ENCODE peak calls at places on chromosomes 11 and 22, in nine cellular contexts. N is hepatocyte; Q is CD8-positive, alpha-beta memory T cell; T is sigmoid colon; C is HCT116; U is GM23248; Y is left ventricle myocardium inferior; O is cardiac muscle cell; F is uterus. L is an unnamed sample.

GRCh38 chr11:102268083-102268984 is 49.0 kb upstream of the BIRC3 start:
- DNase-seq in N (peak; percentile 95), Q (peak; percentile 66), T (peak; percentile 85), C (peak; percentile 92), U (peak; percentile 73), Y (peak; percentile 80), O (peak; percentile 85), F (peak; percentile 79), L (peak; percentile 87)

GRCh38 chr11:76600124-76600655 is 70.4 kb downstream of the LRRC32 start:
- DNase-seq in N (no peak), Q (no peak), T (no peak), C (no peak), U (no peak), Y (no peak), O (no peak), F (no peak), L (no peak)

GRCh38 chr22:50403701-50404101 is 60.6 kb downstream of the PPP6R2 start:
- DNase-seq in N (peak; percentile 35), Q (no peak), T (peak; percentile 82), C (no peak), U (no peak), Y (peak; percentile 62), O (no peak), F (peak; percentile 28), L (no peak)

GRCh38 chr22:25059438-25059837 is 106.9 kb downstream of the KIAA1671 start:
- DNase-seq in N (no peak), Q (no peak), T (no peak), C (no peak), U (no peak), Y (no peak), O (no peak), F (no peak), L (no peak)

GRCh38 chr11:116607027-116607426 is 165.8 kb downstream of the BUD13 start:
- DNase-seq in N (no peak), Q (no peak), T (no peak), C (no peak), U (no peak), Y (no peak), O (no peak), F (no peak), L (no peak)

GRCh38 chr11:117071344-117071787 is 26.9 kb downstream of the SIK3 start:
- DNase-seq in N (peak; percentile 40), Q (no peak), T (peak; percentile 86), C (no peak), U (no peak), Y (no peak), O (peak; percentile 27), F (no peak), L (no peak)

GRCh38 chr11:122637538-122637937 is 18.0 kb upstream of the UBASH3B start:
- DNase-seq in N (no peak), Q (no peak), T (no peak), C (no peak), U (no peak), Y (no peak), O (no peak), F (no peak), L (peak; percentile 30)

GRCh38 chr11:65781152-65781961 is 581 bp upstream of the AP5B1 start:
- DNase-seq in N (peak; percentile 59), Q (no peak), T (peak; percentile 72), C (no peak), U (peak; percentile 48), Y (no peak), O (peak; percentile 54), F (no peak), L (no peak)

GRCh38 chr22:18126606-18127005 is 16.0 kb downstream of the TUBA8 start:
- DNase-seq in N (no peak), Q (no peak), T (no peak), C (no peak), U (no peak), Y (no peak), O (no peak), F (peak; percentile 7), L (no peak)

GRCh38 chr22:50102946-50103345 is 13.1 kb downstream of the MOV10L1 start:
- DNase-seq in N (no peak), Q (no peak), T (no peak), C (peak; percentile 6), U (peak; percentile 28), Y (no peak), O (no peak), F (no peak), L (no peak)

GRCh38 chr11:47891886-47892285 is 43.7 kb upstream of the NUP160 start:
- DNase-seq in N (no peak), Q (no peak), T (no peak), C (no peak), U (no peak), Y (no peak), O (no peak), F (no peak), L (no peak)

GRCh38 chr11:102836290-102836875 is 7.0 kb downstream of the MMP3 start:
- DNase-seq in N (no peak), Q (no peak), T (no peak), C (no peak), U (peak; percentile 88), Y (no peak), O (no peak), F (no peak), L (no peak)

GRCh38 chr22:36088292-36088691 is 59.7 kb upstream of the RBFOX2 start:
- DNase-seq in N (no peak), Q (no peak), T (peak; percentile 28), C (no peak), U (no peak), Y (no peak), O (no peak), F (no peak), L (no peak)

GRCh38 chr11:47357985-47358730 is 5.7 kb upstream of the MYBPC3 start:
- DNase-seq in N (no peak), Q (no peak), T (no peak), C (no peak), U (no peak), Y (no peak), O (no peak), F (no peak), L (no peak)

GRCh38 chr22:32883131-32883530 is 81.6 kb downstream of the TIMP3 start:
- DNase-seq in N (no peak), Q (no peak), T (no peak), C (no peak), U (no peak), Y (no peak), O (no peak), F (no peak), L (no peak)

GRCh38 chr22:32887293-32887692 is 85.8 kb downstream of the TIMP3 start:
- DNase-seq in N (no peak), Q (no peak), T (no peak), C (no peak), U (no peak), Y (no peak), O (no peak), F (no peak), L (no peak)

DNA sequence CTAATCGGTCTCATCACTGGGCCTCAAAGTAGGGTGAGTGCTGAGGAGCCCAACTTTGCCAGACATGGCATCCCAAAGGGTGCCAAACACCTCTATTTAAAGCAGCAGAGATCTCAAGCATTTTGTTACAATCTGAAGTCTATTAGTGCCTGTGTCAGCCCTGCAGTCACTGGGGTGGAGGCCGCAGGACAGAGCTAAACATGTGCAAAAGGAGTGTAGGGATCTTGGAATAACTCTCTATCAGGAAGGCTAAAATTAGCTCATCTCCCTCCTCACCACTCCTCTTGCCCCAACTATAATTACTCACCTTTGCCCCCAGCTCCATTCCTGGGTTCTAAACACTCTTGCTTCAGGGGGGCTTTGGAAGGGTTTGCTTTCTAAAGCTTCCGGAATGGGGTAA is 87.5 kb downstream of the TIMP3 start:
- DNase-seq in N (no peak), Q (no peak), T (no peak), C (no peak), U (no peak), Y (no peak), O (peak; percentile 64), F (no peak), L (no peak)
- H3K27ac ChIP-seq in N (no peak overlapping the region), Q (no peak overlapping the region), T (no peak overlapping the region), C (no peak overlapping the region), U (no peak overlapping the region), Y (peak overlapping the region; percentile 80), O (peak overlapping the region; percentile 66), F (no peak overlapping the region), L (no peak overlapping the region)

GRCh38 chr11:119365071-119365591 is 16.4 kb downstream of the USP2 start:
- DNase-seq in N (no peak), Q (no peak), T (no peak), C (no peak), U (peak; percentile 76), Y (no peak), O (no peak), F (peak; percentile 42), L (no peak)
- H3K4me3 ChIP-seq in N (no peak overlapping the region), Q (no peak overlapping the region), T (no peak overlapping the region), C (no peak overlapping the region), U (no peak overlapping the region), Y (peak overlapping the region; percentile 72), O (peak overlapping the region; percentile 8), F (no peak overlapping the region), L (no peak overlapping the region)

DNA sequence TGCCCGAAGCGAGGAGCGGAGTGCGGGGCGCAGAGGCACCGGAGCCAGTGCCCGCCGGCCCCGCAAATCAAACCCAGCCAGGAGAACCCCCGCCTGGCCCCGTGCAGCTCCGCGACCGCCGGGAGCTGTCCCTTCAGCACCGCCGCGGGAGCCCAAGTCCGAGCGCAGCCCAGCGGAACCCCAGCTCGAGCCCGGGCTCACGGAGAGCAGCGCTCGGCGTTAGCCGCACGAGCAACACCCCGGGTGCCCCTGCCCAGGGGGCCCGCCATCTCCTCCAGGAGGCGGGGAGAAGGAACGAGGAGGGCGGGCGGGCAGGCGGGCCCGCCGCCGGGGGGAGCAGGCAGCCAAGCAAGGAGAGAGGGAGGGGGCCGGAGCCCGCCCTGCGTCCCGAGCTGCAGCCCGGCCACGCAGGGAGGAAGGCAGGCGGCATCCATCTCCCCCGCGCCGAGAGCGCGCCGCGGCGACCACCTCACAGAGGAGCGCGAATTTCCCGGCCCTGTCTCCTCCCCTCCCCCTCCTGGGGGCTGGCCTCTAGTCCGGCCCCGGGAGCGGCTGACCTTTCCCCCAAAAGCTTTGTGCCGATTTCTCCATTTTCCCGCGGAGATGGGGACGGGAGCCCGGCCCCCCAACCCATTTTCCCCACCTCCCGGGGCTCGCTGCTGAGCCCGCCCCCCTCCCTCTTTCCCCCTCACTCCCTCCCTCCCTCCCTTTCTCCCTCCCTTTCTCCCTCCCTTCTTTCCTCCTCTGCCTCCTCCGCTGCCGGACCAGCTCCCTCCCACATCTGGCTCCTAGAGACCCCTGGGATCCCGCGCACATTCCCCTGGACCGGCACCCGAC is 623 bp downstream of the KCNC1 start:
- DNase-seq in N (peak; percentile 93), Q (no peak), T (peak; percentile 77), C (no peak), U (peak; percentile 89), Y (peak; percentile 66), O (peak; percentile 94), F (peak; percentile 58), L (no peak)
- H3K27me3 ChIP-seq in N (peaks cover 68% of the 10 kb centered on the region), Q (peaks cover 19% of the 10 kb centered on the region), T (peaks cover 70% of the 10 kb centered on the region), C (no peaks in the 10 kb centered on the region), U (peaks cover 30% of the 10 kb centered on the region), Y (peaks cover 92% of the 10 kb centered on the region), O (peaks cover 53% of the 10 kb centered on the region), F (peaks cover 20% of the 10 kb centered on the region), L (peaks cover 21% of the 10 kb centered on the region)

DNA sequence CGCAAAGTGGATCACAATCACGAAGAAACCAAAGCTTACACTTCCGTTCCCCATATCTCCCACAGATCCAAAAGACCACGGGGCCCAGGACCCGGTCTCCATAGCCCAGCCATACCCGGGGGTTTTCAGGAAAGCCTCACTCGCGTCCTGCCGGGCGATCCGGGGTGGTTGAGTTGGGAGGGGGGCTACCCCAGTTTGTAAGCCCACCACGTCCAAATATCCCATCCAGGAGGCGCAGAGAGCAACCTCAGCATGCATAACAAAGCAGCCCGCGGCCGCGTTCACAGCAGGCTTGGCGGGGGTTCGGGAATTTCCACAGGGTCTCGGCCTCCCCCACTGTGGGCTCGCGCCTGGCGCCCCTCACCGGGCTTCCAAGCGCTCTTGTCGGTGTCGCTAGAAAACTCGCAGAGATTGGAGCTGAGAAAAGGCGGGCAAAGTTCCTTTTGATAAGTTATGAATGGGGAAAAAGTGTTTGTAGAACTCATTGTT is 9.5 kb downstream of the SDF2L1 start:
- DNase-seq in N (no peak), Q (no peak), T (no peak), C (no peak), U (no peak), Y (no peak), O (no peak), F (no peak), L (no peak)
- H3K27ac ChIP-seq in N (peak overlapping the region; percentile 13), Q (peak overlapping the region; percentile 84), T (no peak overlapping the region), C (peak overlapping the region; percentile 73), U (no peak overlapping the region), Y (no peak overlapping the region), O (no peak overlapping the region), F (no peak overlapping the region), L (peak overlapping the region; percentile 42)